ENCODE peak calls at places on chromosomes 16 and 17, in eight cellular contexts. I, E, L, D, K, O, S and X are unnamed samples.

GRCh38 chr17:41762841-41763240 is 23.7 kb downstream of the JUP start:
- DNase-seq in I (no peak), E (no peak), L (no peak), D (no peak), K (no peak), O (no peak), S (no peak), X (no peak)

GRCh38 chr17:77461277-77462057 is 320.7 kb downstream of the SEC14L1 start:
- DNase-seq in I (no peak), E (no peak), L (no peak), D (no peak), K (no peak), O (no peak), S (no peak), X (no peak)

GRCh38 chr16:68756250-68757051 is 19.4 kb downstream of the CDH1 start:
- DNase-seq in I (no peak), E (no peak), L (no peak), D (no peak), K (no peak), O (no peak), S (peak; percentile 76), X (no peak)

GRCh38 chr17:9271989-9272388 is 250.7 kb downstream of the NTN1 start:
- DNase-seq in I (no peak), E (no peak), L (peak; percentile 40), D (no peak), K (no peak), O (no peak), S (no peak), X (no peak)

GRCh38 chr16:19851476-19851875 is 33.2 kb downstream of the GPRC5B start:
- DNase-seq in I (no peak), E (no peak), L (no peak), D (no peak), K (no peak), O (no peak), S (no peak), X (no peak)

GRCh38 chr16:70380205-70380918 is 33.7 kb downstream of the DDX19A start:
- DNase-seq in I (peak; percentile 86), E (peak; percentile 82), L (peak; percentile 49), D (peak; percentile 60), K (no peak), O (peak; percentile 96), S (peak; percentile 74), X (peak; percentile 51)

GRCh38 chr16:28999577-28999976 is 14.7 kb downstream of the LAT start:
- DNase-seq in I (no peak), E (no peak), L (no peak), D (no peak), K (no peak), O (no peak), S (no peak), X (no peak)

GRCh38 chr17:38604479-38605229 is 1.1 kb downstream of the SRCIN1 start:
- DNase-seq in I (no peak), E (no peak), L (peak; percentile 45), D (peak; percentile 58), K (no peak), O (no peak), S (no peak), X (peak; percentile 57)

GRCh38 chr17:57706761-57707160 is 38.3 kb downstream of the CCDC182 start:
- DNase-seq in I (no peak), E (no peak), L (no peak), D (no peak), K (no peak), O (no peak), S (no peak), X (no peak)

GRCh38 chr16:20865420-20866126 is 34.6 kb downstream of the DCUN1D3 start:
- DNase-seq in I (no peak), E (peak; percentile 64), L (no peak), D (no peak), K (no peak), O (peak; percentile 58), S (no peak), X (no peak)

GRCh38 chr16:8890549-8890921 is 8.4 kb downstream of the LITAFD start:
- DNase-seq in I (no peak), E (no peak), L (no peak), D (no peak), K (no peak), O (no peak), S (no peak), X (no peak)

GRCh38 chr16:89637379-89637778 is 20.1 kb downstream of the CHMP1A start:
- DNase-seq in I (no peak), E (no peak), L (no peak), D (no peak), K (no peak), O (no peak), S (no peak), X (no peak)

GRCh38 chr16:22844426-22844825 is 30.5 kb downstream of the HS3ST2 start:
- DNase-seq in I (no peak), E (no peak), L (no peak), D (no peak), K (no peak), O (no peak), S (no peak), X (no peak)

GRCh38 chr16:26605872-26606271 is 460.9 kb upstream of the C16orf82 start:
- DNase-seq in I (no peak), E (no peak), L (no peak), D (no peak), K (no peak), O (no peak), S (no peak), X (no peak)